ENCODE peak calls at places on chromosomes 2 and 18, in eight cellular contexts. L, H, I, P, D, M, K and A are unnamed samples.

GRCh38 chr2:74462054-74462785 is 3.0 kb downstream of the MOGS start:
- DNase-seq in D (no peak), L (no peak), I (no peak), M (no peak), H (no peak), K (no peak), P (no peak), A (no peak)

GRCh38 chr2:48292429-48292828 is 237.5 kb upstream of the STON1 start:
- DNase-seq in K (no peak), D (no peak), M (no peak), H (no peak), L (no peak), I (no peak), P (no peak), A (no peak)

GRCh38 chr2:160838691-160839090 is 321.5 kb upstream of the TANK start:
- DNase-seq in P (no peak), D (no peak), H (no peak), I (no peak), L (no peak), M (no peak), K (no peak), A (no peak)

GRCh38 chr2:11750422-11750821 is 4.0 kb downstream of the LPIN1 start:
- DNase-seq in K (no peak), D (no peak), I (no peak), M (peak), L (no peak), P (no peak), H (no peak), A (no peak)

GRCh38 chr2:127658641-127659407 is 12.9 kb downstream of the GPR17 start:
- DNase-seq in D (no peak), P (peak), M (no peak), H (peak), K (no peak), I (no peak), L (no peak), A (no peak)

GRCh38 chr2:177625744-177626655 is 233.4 kb downstream of the AGPS start:
- DNase-seq in K (no peak), I (peak), D (peak), M (no peak), P (no peak), H (no peak), L (no peak), A (no peak)

GRCh38 chr2:48414980-48415764 is 114.8 kb upstream of the STON1 start:
- DNase-seq in D (no peak), K (no peak), L (no peak), H (no peak), I (no peak), P (peak), M (no peak), A (no peak)

GRCh38 chr2:133982231-133982630 is 271.6 kb upstream of the MGAT5 start:
- DNase-seq in D (no peak), L (no peak), K (no peak), P (no peak), H (no peak), I (no peak), M (no peak), A (no peak)

GRCh38 chr18:49788327-49788908 is 24.9 kb downstream of the ACAA2 start:
- DNase-seq in M (peak), H (no peak), K (no peak), L (no peak), I (peak), P (no peak), D (no peak), A (no peak)

GRCh38 chr2:155748126-155748525 is 584.4 kb downstream of the NR4A2 start:
- DNase-seq in I (no peak), M (no peak), P (no peak), D (no peak), K (no peak), L (no peak), H (no peak), A (no peak)

GRCh38 chr18:10462597-10462996 is 8.2 kb downstream of the APCDD1 start:
- DNase-seq in P (no peak), H (no peak), I (no peak), D (no peak), L (no peak), K (no peak), M (no peak), A (no peak)

GRCh38 chr2:173472112-173472511 is 117.4 kb downstream of the CDCA7 start:
- DNase-seq in M (no peak), I (no peak), D (no peak), L (no peak), H (no peak), K (no peak), P (no peak), A (no peak)

GRCh38 chr2:201151127-201152074 is 31.5 kb upstream of the CASP10 start:
- DNase-seq in K (no peak), D (no peak), H (no peak), P (no peak), L (no peak), M (no peak), I (peak), A (no peak)

DNA sequence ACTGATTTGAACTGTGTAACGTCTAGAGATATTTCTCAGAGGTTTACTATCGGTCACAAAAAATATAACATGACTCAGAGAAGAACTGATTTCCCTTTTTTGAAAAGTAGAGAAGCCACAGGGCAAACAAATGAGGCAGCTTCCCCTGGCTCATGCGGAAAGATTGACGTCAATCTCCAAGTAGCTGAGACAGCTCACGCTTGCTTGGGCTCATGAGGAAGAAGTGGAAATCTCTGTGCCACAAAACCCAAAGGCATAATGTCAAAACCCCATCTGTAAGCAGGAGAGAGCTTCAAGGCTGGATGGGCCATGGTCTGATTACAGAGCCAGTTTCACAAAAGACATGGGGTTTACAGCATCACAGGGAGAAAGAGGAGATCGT is 188.1 kb downstream of the ARL4C start:
- DNase-seq in D (no peak), P (no peak), K (no peak), M (peak), I (peak), L (no peak), H (no peak), A (peak)
- H3K4me3 ChIP-seq in D (no peak), P (no peak), K (no peak), M (no peak), I (no peak), L (no peak), H (no peak), A (no peak)

GRCh38 chr2:233354500-233354924 is 218 bp downstream of the DGKD start:
- DNase-seq in H (no peak), P (no peak), M (no peak), L (no peak), I (no peak), D (no peak), K (no peak), A (no peak)
- TF ChIP-seq POLR2A in H (no peak), P (peak), M (peak), L (no peak), I (peak), D (no peak), K (no peak), A (no peak)

DNA sequence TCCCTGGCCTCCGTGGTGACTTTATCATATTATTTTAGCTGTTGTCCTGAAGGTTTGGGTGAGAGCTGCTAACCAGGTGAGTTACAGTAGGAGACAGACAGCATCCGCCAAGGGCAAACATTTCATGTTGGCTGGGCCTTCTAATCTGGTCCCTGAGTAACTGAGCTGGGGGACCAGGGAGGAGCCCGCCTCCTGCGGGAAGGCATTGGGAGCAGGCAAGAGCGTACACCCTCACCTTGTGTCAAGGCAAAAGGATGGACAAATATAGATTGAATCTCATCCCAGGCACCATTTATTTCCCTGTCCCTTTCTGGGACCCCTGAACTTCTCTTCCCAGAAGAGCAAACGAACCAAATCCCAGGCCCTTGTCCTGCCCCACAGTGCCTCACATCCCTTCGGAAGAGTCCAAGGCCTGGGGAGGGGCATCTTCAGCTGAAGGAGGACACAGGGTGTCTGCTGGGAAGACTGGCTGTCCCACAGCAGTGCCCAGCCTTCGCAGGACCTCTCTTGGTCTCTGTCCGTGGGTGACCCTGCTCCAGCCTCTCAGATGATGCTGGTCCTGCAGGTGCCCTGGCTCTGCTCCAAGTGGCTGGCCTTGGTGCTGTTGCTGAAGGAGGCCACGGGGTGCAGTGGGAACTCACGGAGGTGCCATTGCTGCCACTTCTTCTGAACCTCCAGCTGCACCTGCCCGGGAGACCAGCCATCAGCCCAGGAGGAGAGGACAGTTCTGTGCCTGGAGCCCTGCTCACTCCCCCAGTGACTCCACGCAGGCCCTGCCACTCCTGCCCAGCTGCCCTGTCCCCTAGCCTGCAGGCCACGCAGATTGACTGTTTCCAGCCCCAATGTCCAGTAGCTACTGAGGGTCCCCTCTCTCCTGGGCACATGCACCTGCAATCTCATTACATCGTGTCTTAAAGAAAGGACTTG is 8.2 kb downstream of the TMEM37 start:
- DNase-seq in M (no peak), H (peak), K (no peak), D (no peak), L (no peak), P (no peak), I (no peak), A (no peak)
- H3K4me3 ChIP-seq in M (no peak), H (no peak), K (no peak), D (no peak), L (no peak), P (no peak), I (no peak), A (no peak)

DNA sequence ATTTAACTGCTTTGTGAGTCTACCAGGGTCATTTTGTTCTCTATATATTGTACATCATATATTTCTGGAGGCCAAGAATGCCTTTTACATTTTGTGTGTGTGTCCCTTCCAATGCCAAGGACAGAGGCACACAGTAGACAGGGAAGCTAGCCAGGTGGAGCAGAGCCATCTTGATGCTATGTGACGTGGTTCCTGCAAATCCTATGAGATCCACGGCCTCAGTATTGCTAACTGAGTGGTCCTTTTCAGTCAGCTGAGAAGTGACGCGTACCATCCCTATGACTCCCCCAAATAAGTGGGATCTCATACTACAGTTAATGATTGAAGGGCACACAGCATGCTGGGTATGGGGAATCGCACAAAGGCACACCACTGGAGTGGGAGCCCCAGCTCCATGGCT is 27.3 kb downstream of the CCDC141 start:
- DNase-seq in L (no peak), K (no peak), I (no peak), M (no peak), H (no peak), D (no peak), P (peak), A (no peak)
- TF ChIP-seq POLR2A in L (no peak), K (no peak), I (no peak), M (peak), H (no peak), D (no peak), P (no peak), A (no peak)

DNA sequence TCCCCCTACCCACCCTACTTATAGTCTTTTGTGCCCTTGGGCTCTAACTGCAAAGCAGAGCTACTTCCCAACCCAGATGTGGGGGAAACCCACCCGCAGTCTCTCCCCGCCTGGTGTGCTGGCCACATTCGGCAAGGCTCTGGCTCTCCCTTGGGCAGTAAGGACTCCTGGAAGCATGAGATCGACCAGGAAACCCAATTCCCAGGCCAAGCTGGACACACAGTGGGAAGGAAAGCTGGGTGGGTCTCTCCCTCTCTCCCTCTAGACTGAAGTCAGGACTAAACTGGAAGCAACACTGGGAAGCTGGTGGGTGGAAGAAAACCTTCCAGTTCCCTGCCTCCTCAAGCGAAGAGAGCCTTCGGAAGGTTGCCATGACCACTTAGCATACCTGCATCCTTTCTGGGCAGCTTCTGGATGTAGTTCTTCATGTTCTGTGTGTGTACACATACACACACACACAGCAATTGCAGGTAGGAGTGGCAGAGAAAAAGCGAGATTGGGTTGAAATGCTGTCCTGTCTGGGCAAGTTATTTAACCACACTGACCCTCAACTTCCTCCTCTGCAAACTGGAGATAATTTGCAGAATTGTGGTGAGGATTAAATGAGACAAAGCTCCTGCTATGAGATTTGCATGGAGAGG is 33.9 kb downstream of the ZBTB7C start:
- DNase-seq in I (no peak), H (no peak), K (no peak), L (no peak), P (no peak), D (no peak), M (no peak), A (no peak)
- H3K4me3 ChIP-seq in I (no peak), H (no peak), K (peak), L (no peak), P (no peak), D (no peak), M (no peak), A (no peak)

GRCh38 chr18:12947355-12948054 is at the start of gene SEH1L:
- DNase-seq in P (peak), L (peak), H (peak), D (peak), K (peak), I (peak), M (peak), A (peak)
- TF ChIP-seq POLR2A in P (no peak), L (peak), H (peak), D (peak), K (no peak), I (peak), M (peak), A (no peak)